ENCODE peak calls at places on chromosomes 7 and 10, in seven cellular contexts. A is neural progenitor cell; W is fibroblast of lung; X is CD8-positive, alpha-beta memory T cell; C is ascending aorta; Q is tibial artery; R is left ventricle myocardium inferior. F is an unnamed sample.
A peak's percentile ranks its signal among the peaks of the same experiment; 100 is the strongest.

GRCh38 chr10:90635111-90635798 is 222.6 kb downstream of the HTR7 start:
- DNase-seq in A (peak; percentile 21), W (no peak), X (no peak), C (no peak), Q (no peak), R (no peak), F (no peak)

GRCh38 chr10:119139464-119140067 is 25.9 kb downstream of the SFXN4 start:
- DNase-seq in A (peak; percentile 53), W (no peak), X (peak; percentile 42), C (no peak), Q (peak; percentile 55), R (peak; percentile 35), F (no peak)

GRCh38 chr10:133151528-133151927 is 8.5 kb upstream of the KNDC1 start:
- DNase-seq in A (peak; percentile 79), W (no peak), X (no peak), C (no peak), Q (no peak), R (no peak), F (no peak)

GRCh38 chr7:135160098-135160857 is 10.2 kb downstream of the CYREN start:
- DNase-seq in A (no peak), W (peak; percentile 52), X (no peak), C (no peak), Q (no peak), R (no peak), F (no peak)

GRCh38 chr10:103685880-103686669 is 169.3 kb downstream of the SH3PXD2A start:
- DNase-seq in A (peak; percentile 84), W (peak; percentile 48), X (peak; percentile 61), C (peak; percentile 89), Q (peak; percentile 88), R (peak; percentile 73), F (no peak)

GRCh38 chr7:17060051-17060450 is 178.3 kb upstream of the AGR3 start:
- DNase-seq in A (no peak), W (no peak), X (no peak), C (no peak), Q (no peak), R (no peak), F (no peak)

GRCh38 chr7:69564454-69565417 is 33.5 kb upstream of the AUTS2 start:
- DNase-seq in A (no peak), W (peak; percentile 52), X (no peak), C (no peak), Q (no peak), R (no peak), F (no peak)

GRCh38 chr7:131586259-131586658 is 29.8 kb upstream of the PODXL start:
- DNase-seq in A (no peak), W (no peak), X (no peak), C (no peak), Q (no peak), R (peak; percentile 38), F (no peak)

GRCh38 chr7:129829677-129830631 is 122.8 kb downstream of the UBE2H start:
- DNase-seq in A (peak; percentile 92), W (peak; percentile 79), X (peak; percentile 44), C (peak; percentile 76), Q (peak; percentile 73), R (peak; percentile 39), F (no peak)

GRCh38 chr7:19752045-19752444 is 21.4 kb downstream of the TMEM196 start:
- DNase-seq in A (no peak), W (no peak), X (no peak), C (no peak), Q (no peak), R (no peak), F (no peak)

GRCh38 chr10:71326464-71326881 is 7.4 kb downstream of the SLC29A3 start:
- DNase-seq in A (no peak), W (no peak), X (no peak), C (no peak), Q (no peak), R (no peak), F (no peak)

GRCh38 chr10:28805390-28805789 is 128.1 kb downstream of the BAMBI start:
- DNase-seq in A (no peak), W (no peak), X (no peak), C (no peak), Q (no peak), R (no peak), F (no peak)

GRCh38 chr7:28406192-28406591 is 6.1 kb upstream of the CREB5 start:
- DNase-seq in A (peak; percentile 39), W (peak; percentile 25), X (no peak), C (no peak), Q (no peak), R (no peak), F (no peak)

GRCh38 chr7:41940760-41941343 is 238.0 kb upstream of the INHBA start:
- DNase-seq in A (peak; percentile 86), W (peak; percentile 65), X (peak; percentile 33), C (peak; percentile 81), Q (peak; percentile 77), R (peak; percentile 53), F (no peak)

GRCh38 chr7:41938371-41938770 is 235.5 kb upstream of the INHBA start:
- DNase-seq in A (no peak), W (no peak), X (no peak), C (no peak), Q (no peak), R (no peak), F (no peak)

GRCh38 chr7:41942468-41943097 is 239.7 kb upstream of the INHBA start:
- DNase-seq in A (peak; percentile 16), W (peak; percentile 39), X (no peak), C (peak; percentile 62), Q (no peak), R (no peak), F (no peak)

GRCh38 chr7:41943098-41943577 is 240.2 kb upstream of the INHBA start:
- DNase-seq in A (peak; percentile 90), W (peak; percentile 66), X (peak; percentile 36), C (peak; percentile 87), Q (peak; percentile 88), R (peak; percentile 81), F (no peak)
- H3K4me3 ChIP-seq in A (peak overlapping the region; percentile 32), W (peak overlapping the region; percentile 42), X (no peak overlapping the region), C (peak overlapping the region; percentile 20), Q (peak overlapping the region; percentile 54), R (peak overlapping the region; percentile 44), F (no peak overlapping the region)

DNA sequence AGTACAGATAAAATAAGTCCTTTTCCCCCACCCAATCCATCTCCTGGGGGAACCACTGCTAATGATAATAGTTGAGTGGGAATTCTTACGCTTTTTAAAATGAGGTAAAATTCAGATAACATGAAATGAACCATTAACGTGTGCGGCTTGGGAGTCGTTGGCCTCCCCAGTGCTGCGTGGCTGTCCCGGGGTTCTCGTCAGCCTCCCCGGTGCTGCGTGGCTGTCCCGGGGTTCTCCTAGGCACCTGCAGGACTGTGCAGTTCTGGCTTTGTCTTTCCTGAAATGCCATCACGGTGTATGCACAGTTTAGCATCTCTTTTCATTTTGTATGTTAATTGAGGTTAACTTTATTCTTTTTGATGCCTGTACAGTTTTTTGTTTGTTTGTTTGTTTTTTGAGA is 13.5 kb downstream of the SUN1 start:
- DNase-seq in A (no peak), W (no peak), X (no peak), C (no peak), Q (no peak), R (no peak), F (no peak)
- H3K36me3 ChIP-seq in A (no peaks in the 10 kb centered on the region), W (peaks cover 27% of the 10 kb centered on the region), X (peaks cover 34% of the 10 kb centered on the region), C (peaks cover 66% of the 10 kb centered on the region), Q (peaks cover 44% of the 10 kb centered on the region), R (peaks cover 93% of the 10 kb centered on the region), F (peaks cover 70% of the 10 kb centered on the region)

GRCh38 chr10:77564781-77565589 is 72.6 kb downstream of the KCNMA1 start:
- DNase-seq in A (peak; percentile 80), W (peak; percentile 69), X (no peak), C (no peak), Q (peak; percentile 59), R (no peak), F (no peak)
- H3K4me3 ChIP-seq in A (no peak overlapping the region), W (no peak overlapping the region), X (no peak overlapping the region), C (no peak overlapping the region), Q (no peak overlapping the region), R (no peak overlapping the region), F (no peak overlapping the region)

GRCh38 chr10:112126901-112127300 is 56.7 kb downstream of the GPAM start:
- DNase-seq in A (no peak), W (no peak), X (no peak), C (no peak), Q (no peak), R (no peak), F (no peak)
- H3K36me3 ChIP-seq in A (no peaks in the 10 kb centered on the region), W (no peaks in the 10 kb centered on the region), X (no peaks in the 10 kb centered on the region), C (no peaks in the 10 kb centered on the region), Q (no peaks in the 10 kb centered on the region), R (no peaks in the 10 kb centered on the region), F (no peaks in the 10 kb centered on the region)

DNA sequence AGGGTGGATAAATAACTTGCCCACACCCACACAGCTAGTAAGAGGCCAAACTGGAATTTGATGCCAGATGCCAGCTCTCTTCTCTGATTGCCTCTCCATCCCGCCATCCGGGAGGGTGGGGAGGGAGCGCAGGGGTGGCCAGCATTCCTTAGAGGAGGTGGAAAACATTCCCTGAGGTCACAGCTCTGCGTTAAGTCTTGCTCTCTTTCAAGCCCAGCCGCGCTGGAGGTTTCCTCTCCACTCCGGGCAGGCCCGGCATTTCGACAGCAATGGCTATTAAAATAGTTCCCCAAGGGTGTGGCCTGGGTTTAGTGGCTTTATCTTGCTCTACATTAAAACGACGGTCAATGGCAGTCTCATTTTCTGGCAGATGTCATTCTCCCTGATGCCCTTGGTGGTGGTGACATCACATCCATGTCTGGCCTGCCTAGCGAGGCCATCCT is 16.1 kb upstream of the C10orf71 start:
- DNase-seq in A (peak; percentile 49), W (no peak), X (no peak), C (peak; percentile 44), Q (no peak), R (no peak), F (peak; percentile 19)
- H3K4me3 ChIP-seq in A (no peak overlapping the region), W (no peak overlapping the region), X (no peak overlapping the region), C (no peak overlapping the region), Q (no peak overlapping the region), R (no peak overlapping the region), F (no peak overlapping the region)

GRCh38 chr7:115271332-115272235 is 349.7 kb downstream of the MDFIC start:
- DNase-seq in A (no peak), W (peak; percentile 95), X (no peak), C (no peak), Q (no peak), R (no peak), F (no peak)

GRCh38 chr7:115276791-115277190 is 354.9 kb downstream of the MDFIC start:
- DNase-seq in A (no peak), W (no peak), X (no peak), C (no peak), Q (no peak), R (no peak), F (no peak)
- H3K36me3 ChIP-seq in A (no peaks in the 10 kb centered on the region), W (no peaks in the 10 kb centered on the region), X (no peaks in the 10 kb centered on the region), C (no peaks in the 10 kb centered on the region), Q (no peaks in the 10 kb centered on the region), R (no peaks in the 10 kb centered on the region), F (no peaks in the 10 kb centered on the region)